ENCODE peak calls at places on chromosomes 16 and 17, in eight cellular contexts. M is pancreas, W is mesendoderm, R is A549, H is ovary, I is body of pancreas, O is esophagus squamous epithelium, Y is transverse colon. J is an unnamed sample. For H3K4me1, the result is how much of the 10 kb centered on the place peaks cover.

GRCh38 chr17:57236686-57237299 is 19.5 kb upstream of the MSI2 start:
- DNase-seq in M (no peak), W (no peak), R (no peak), H (no peak), I (no peak), O (no peak), Y (no peak), J (no peak)

GRCh38 chr16:46896314-46896968 is 12.3 kb downstream of the GPT2 start:
- DNase-seq in M (no peak), W (no peak), R (no peak), H (peak), I (no peak), O (no peak), Y (no peak), J (no peak)

GRCh38 chr16:78667675-78668074 is 568.2 kb downstream of the WWOX start:
- DNase-seq in M (no peak), W (no peak), R (no peak), H (no peak), I (no peak), O (no peak), Y (no peak), J (no peak)

GRCh38 chr16:54633943-54634362 is 296.7 kb upstream of the IRX5 start:
- DNase-seq in M (no peak), W (peak), R (peak), H (no peak), I (no peak), O (no peak), Y (no peak), J (no peak)

GRCh38 chr16:86549076-86549892 is 5.8 kb downstream of the MTHFSD start:
- DNase-seq in M (no peak), W (no peak), R (no peak), H (no peak), I (no peak), O (no peak), Y (no peak), J (no peak)

GRCh38 chr17:42019509-42020404 is at the start of gene NKIRAS2:
- DNase-seq in M (peak), W (peak), R (peak), H (peak), I (peak), O (peak), Y (peak), J (peak)

GRCh38 chr17:8376302-8377067 is at the start of gene KRABD2:
- DNase-seq in M (peak), W (peak), R (peak), H (peak), I (peak), O (peak), Y (peak), J (peak)

GRCh38 chr17:82348866-82349265 is 10.2 kb upstream of the TEX19 start:
- DNase-seq in M (no peak), W (no peak), R (no peak), H (no peak), I (no peak), O (no peak), Y (no peak), J (no peak)

GRCh38 chr16:87295259-87295658 is 21.9 kb downstream of the C16orf95 start:
- DNase-seq in M (no peak), W (peak), R (no peak), H (no peak), I (no peak), O (no peak), Y (no peak), J (no peak)

DNA sequence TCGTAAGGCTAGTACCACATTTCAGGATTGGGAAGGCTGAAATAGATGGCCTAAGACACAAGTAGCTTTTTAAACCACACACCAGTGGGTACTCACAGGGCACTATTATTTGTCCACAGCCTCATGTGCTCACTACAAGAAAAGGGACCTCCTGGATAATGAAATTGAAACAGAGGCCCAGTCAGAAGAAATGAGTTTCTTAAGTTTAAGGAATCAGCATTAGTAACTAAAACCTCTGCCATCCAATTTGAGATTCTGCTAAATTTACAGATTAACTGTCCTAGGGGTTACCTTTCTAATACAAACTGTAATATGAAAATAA is 3.0 kb downstream of the USP7 start:
- DNase-seq in M (no peak), W (no peak), R (no peak), H (no peak), I (no peak), O (no peak), Y (no peak), J (no peak)
- H3K4me1 ChIP-seq in M (under half), W (under half), R (half or more), H (under half), I (half or more), O (under half), Y (half or more), J (half or more)

DNA sequence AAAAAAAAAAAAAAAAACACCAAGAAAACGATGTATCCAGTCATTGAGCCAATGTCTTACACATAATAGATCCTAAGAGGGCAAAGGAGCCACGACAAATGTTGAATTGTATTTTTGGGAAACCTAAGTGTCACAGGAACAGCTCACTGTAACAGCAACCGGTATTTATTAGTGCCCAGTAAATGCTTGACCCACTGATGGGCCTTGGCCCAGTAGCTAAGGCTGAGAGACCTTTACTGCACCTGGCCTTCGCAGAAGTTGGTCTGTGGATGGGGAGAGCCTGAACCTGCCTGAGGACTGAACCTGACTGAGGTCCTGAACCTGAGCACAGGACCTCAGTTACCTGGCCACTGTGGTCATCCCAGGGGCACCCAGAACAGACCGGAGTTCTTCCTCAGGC is 65.0 kb upstream of the TBX2 start:
- DNase-seq in M (no peak), W (no peak), R (no peak), H (no peak), I (no peak), O (no peak), Y (no peak), J (no peak)
- H3K4me3 ChIP-seq in M (no peak), W (no peak), R (no peak), H (no peak), I (no peak), O (no peak), Y (no peak), J (no peak)

GRCh38 chr17:14311979-14312378 is 11.1 kb downstream of the HS3ST3B1 start:
- DNase-seq in M (no peak), W (no peak), R (no peak), H (no peak), I (no peak), O (no peak), Y (no peak), J (no peak)
- H3K4me1 ChIP-seq in M (under half), W (under half), R (under half), H (under half), I (under half), O (under half), Y (under half), J (under half)

DNA sequence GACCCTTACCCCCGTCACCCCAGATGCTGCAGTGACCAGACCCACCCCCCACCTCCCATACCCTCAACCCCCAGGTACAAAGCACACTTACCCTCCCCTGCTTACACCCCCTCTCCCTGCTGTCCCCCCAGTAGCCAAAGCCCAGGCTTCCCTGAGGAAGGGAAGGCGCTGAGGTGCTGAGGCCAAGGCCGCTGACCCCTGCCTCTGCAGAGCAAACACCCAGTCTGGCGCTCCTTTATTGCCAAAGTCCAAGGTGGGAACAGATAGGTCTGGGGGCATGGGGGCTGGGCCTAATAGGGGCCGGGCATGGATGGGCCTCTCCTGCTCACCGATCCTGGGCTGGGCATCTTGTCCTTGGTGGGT is 683 bp downstream of the LCAT start:
- DNase-seq in M (peak), W (no peak), R (no peak), H (peak), I (no peak), O (no peak), Y (no peak), J (no peak)
- H3K4me3 ChIP-seq in M (no peak), W (no peak), R (no peak), H (no peak), I (no peak), O (no peak), Y (no peak), J (no peak)

GRCh38 chr17:1787301-1787902 is 25.5 kb downstream of the SERPINF1 start:
- DNase-seq in M (peak), W (no peak), R (peak), H (peak), I (peak), O (no peak), Y (peak), J (no peak)

GRCh38 chr17:1783271-1783670 is 21.4 kb downstream of the SERPINF1 start:
- DNase-seq in M (peak), W (no peak), R (no peak), H (peak), I (no peak), O (no peak), Y (no peak), J (peak)

GRCh38 chr17:1786708-1787107 is 24.8 kb downstream of the SERPINF1 start:
- DNase-seq in M (peak), W (no peak), R (no peak), H (peak), I (no peak), O (no peak), Y (no peak), J (no peak)

GRCh38 chr17:1783834-1784611 is 22.2 kb downstream of the SERPINF1 start:
- DNase-seq in M (peak), W (peak), R (peak), H (peak), I (peak), O (no peak), Y (peak), J (peak)

GRCh38 chr17:1785925-1786324 is 24.1 kb downstream of the SERPINF1 start:
- DNase-seq in M (peak), W (no peak), R (no peak), H (peak), I (no peak), O (no peak), Y (no peak), J (no peak)
- H3K4me1 ChIP-seq in M (under half), W (under half), R (under half), H (under half), I (under half), O (under half), Y (half or more), J (half or more)

GRCh38 chr16:75301804-75302203 is 50.4 kb upstream of the BCAR1 start:
- DNase-seq in M (no peak), W (no peak), R (no peak), H (no peak), I (no peak), O (no peak), Y (no peak), J (no peak)

GRCh38 chr16:75307506-75307905 is 56.1 kb upstream of the BCAR1 start:
- DNase-seq in M (no peak), W (no peak), R (no peak), H (no peak), I (no peak), O (no peak), Y (no peak), J (no peak)

GRCh38 chr16:75305364-75306101 is 54.1 kb upstream of the BCAR1 start:
- DNase-seq in M (peak), W (peak), R (peak), H (peak), I (peak), O (no peak), Y (peak), J (no peak)

GRCh38 chr16:75306102-75306762 is 54.8 kb upstream of the BCAR1 start:
- DNase-seq in M (no peak), W (no peak), R (peak), H (no peak), I (peak), O (no peak), Y (peak), J (no peak)

GRCh38 chr16:75304521-75305363 is 53.3 kb upstream of the BCAR1 start:
- DNase-seq in M (peak), W (peak), R (peak), H (peak), I (peak), O (no peak), Y (peak), J (no peak)
- H3K4me3 ChIP-seq in M (no peak), W (no peak), R (peak), H (no peak), I (no peak), O (no peak), Y (no peak), J (no peak)

J was measured in upper lobe of right lung.